ENCODE peak calls at places on chromosomes 3 and 15, in eight cellular contexts. T is hepatocyte, Y is PC-3, Q is PC-9, E is SK-N-SH, R is MM.1S, O is HCT116, M is GM23338. G is an unnamed sample.
A peak's percentile ranks its signal among the peaks of the same experiment; 100 is the strongest.

GRCh38 chr3:170367797-170368196 is 10.3 kb downstream of the SKIL start:
- DNase-seq in M (no peak), Q (no peak), E (no peak), O (no peak), R (no peak), T (no peak), Y (no peak), G (peak; percentile 51)

GRCh38 chr3:20905210-20905805 is 719.3 kb upstream of the SGO1 start:
- DNase-seq in E (no peak), M (no peak), O (no peak), Q (no peak), T (peak; percentile 26), R (no peak), Y (no peak), G (no peak)

GRCh38 chr3:71062037-71062919 is 521.2 kb downstream of the FOXP1 start:
- DNase-seq in M (no peak), T (no peak), Y (peak; percentile 42), Q (no peak), O (no peak), R (no peak), E (no peak), G (no peak)

GRCh38 chr3:65153850-65154512 is 466.2 kb upstream of the ADAMTS9 start:
- DNase-seq in E (peak; percentile 29), M (peak; percentile 69), R (no peak), Y (no peak), T (no peak), Q (no peak), O (no peak), G (no peak)

GRCh38 chr3:168047190-168047795 is 48.4 kb downstream of the GOLIM4 start:
- DNase-seq in Y (peak; percentile 90), O (peak; percentile 79), M (peak; percentile 84), Q (peak; percentile 79), E (peak; percentile 50), R (peak; percentile 93), T (peak; percentile 81), G (peak; percentile 89)

GRCh38 chr3:115792206-115792955 is 169.1 kb downstream of the GAP43 start:
- DNase-seq in Y (peak; percentile 86), E (no peak), T (peak; percentile 56), Q (peak; percentile 41), R (no peak), M (no peak), O (no peak), G (no peak)

GRCh38 chr3:27134165-27134796 is 234.9 kb downstream of the NEK10 start:
- DNase-seq in O (peak; percentile 54), R (peak; percentile 65), Y (peak; percentile 82), E (peak; percentile 57), M (peak; percentile 79), T (peak; percentile 79), Q (no peak), G (peak; percentile 62)

GRCh38 chr3:149547954-149548728 is 73.6 kb downstream of the TM4SF4 start:
- DNase-seq in O (no peak), Y (peak; percentile 72), T (peak; percentile 65), E (no peak), R (no peak), M (peak; percentile 36), Q (peak; percentile 49), G (no peak)

GRCh38 chr15:50275908-50276307 is 10.4 kb upstream of the HDC start:
- DNase-seq in E (no peak), O (no peak), Q (no peak), T (no peak), R (no peak), M (no peak), Y (no peak), G (no peak)

GRCh38 chr15:67043939-67044771 is 21.2 kb upstream of the SMAD3 start:
- DNase-seq in T (no peak), Y (peak; percentile 69), M (peak; percentile 87), R (no peak), O (no peak), E (no peak), Q (peak; percentile 82), G (no peak)

GRCh38 chr15:89912145-89912673 is 543 bp downstream of the ARPIN start:
- DNase-seq in M (peak; percentile 46), T (peak; percentile 51), Y (peak; percentile 35), R (no peak), Q (no peak), O (no peak), E (peak; percentile 76), G (no peak)

GRCh38 chr15:89916660-89917059 is 3.9 kb upstream of the ARPIN start:
- DNase-seq in O (no peak), Y (no peak), E (no peak), M (no peak), Q (no peak), R (no peak), T (no peak), G (no peak)

GRCh38 chr15:89910891-89911626 is 1.7 kb downstream of the ARPIN start:
- DNase-seq in Y (no peak), M (no peak), T (no peak), O (no peak), E (no peak), Q (no peak), R (no peak), G (no peak)

GRCh38 chr15:89909611-89910010 is 3.1 kb downstream of the ARPIN start:
- DNase-seq in O (no peak), R (no peak), M (no peak), T (no peak), Q (no peak), Y (no peak), E (no peak), G (no peak)

DNA sequence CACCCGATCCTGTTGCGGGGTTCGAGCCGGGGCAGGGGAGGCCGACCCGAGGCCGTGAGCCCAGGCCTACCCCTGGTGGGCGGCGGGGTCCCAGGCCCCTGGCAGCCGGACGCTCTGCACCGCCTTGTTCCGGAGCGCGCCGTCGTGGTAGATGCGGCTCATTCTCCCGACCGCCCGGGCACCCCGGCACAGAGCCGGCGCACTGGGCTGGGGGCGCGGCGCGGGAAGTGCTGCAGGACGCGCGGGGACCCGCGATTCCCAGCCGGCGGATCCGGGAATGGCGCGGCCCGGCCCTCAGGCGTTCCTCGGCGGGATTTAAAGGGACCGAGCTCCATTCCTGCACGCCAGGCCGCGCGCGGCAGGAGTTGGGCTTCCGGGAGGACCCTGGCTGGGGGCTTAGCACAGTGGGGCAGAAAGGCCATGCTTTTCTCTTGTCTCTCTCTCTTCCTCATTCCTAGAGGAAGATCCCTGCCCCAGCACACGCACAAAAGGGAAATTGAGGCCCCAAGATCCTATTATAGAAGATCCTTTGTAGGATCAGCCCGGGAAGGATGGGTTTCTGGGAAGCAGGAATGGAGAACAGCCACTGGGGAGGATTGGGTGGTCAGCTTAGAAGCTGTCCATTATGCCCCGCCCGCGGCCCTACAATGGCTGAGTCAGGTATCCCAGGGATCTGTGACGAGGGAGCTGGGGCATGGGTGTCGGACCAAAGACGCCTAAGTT is at the start of gene ARPIN:
- DNase-seq in Q (no peak), M (peak; percentile 83), O (no peak), E (peak; percentile 86), R (no peak), T (peak; percentile 78), Y (peak; percentile 44), G (no peak)
- H3K4me3 ChIP-seq in Q (peak within 1 kb of the TSS; percentile 96), M (peak within 1 kb of the TSS; percentile 75), O (peak within 1 kb of the TSS; percentile 77), E (peak within 1 kb of the TSS; percentile 58), R (no peak within 1 kb of the TSS), T (peak within 1 kb of the TSS; percentile 96), Y (peak within 1 kb of the TSS; percentile 84), G (no peak within 1 kb of the TSS)

DNA sequence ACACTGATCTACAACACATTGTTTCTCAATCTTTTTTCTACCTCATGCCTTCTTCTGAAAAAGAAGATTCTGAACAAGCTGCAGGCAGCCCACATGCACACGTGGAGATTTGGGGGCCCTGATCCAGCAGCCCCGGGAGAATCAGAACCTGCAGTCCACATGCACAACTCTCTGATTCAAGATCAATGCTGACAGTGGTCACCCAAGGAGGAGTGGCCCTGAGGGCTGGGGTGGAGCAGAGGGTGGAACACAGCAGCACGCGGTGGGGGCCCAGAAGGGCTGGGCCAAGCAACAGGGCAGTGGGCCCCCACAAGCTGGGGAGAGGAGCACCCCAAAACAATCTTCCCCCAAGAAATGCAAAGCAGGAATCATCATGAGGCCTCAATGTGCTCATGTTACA is 202.1 kb upstream of the NSMCE3 start:
- DNase-seq in O (no peak), Q (no peak), M (no peak), R (no peak), Y (no peak), T (no peak), E (no peak), G (no peak)
- H3K9me2 ChIP-seq in O (no peaks in the 10 kb centered on the region), Q (no peaks in the 10 kb centered on the region), M (no peaks in the 10 kb centered on the region), R (no peaks in the 10 kb centered on the region), Y (no peaks in the 10 kb centered on the region), T (no peaks in the 10 kb centered on the region), E (no peaks in the 10 kb centered on the region), G (no peaks in the 10 kb centered on the region)

GRCh38 chr3:121155023-121155422 is 247.0 kb downstream of the STXBP5L start:
- DNase-seq in T (no peak), Y (peak; percentile 14), M (no peak), Q (no peak), E (no peak), O (no peak), R (no peak), G (no peak)

GRCh38 chr3:121153851-121154250 is 245.8 kb downstream of the STXBP5L start:
- DNase-seq in M (peak; percentile 27), T (no peak), Y (no peak), E (no peak), O (no peak), R (no peak), Q (no peak), G (no peak)

DNA sequence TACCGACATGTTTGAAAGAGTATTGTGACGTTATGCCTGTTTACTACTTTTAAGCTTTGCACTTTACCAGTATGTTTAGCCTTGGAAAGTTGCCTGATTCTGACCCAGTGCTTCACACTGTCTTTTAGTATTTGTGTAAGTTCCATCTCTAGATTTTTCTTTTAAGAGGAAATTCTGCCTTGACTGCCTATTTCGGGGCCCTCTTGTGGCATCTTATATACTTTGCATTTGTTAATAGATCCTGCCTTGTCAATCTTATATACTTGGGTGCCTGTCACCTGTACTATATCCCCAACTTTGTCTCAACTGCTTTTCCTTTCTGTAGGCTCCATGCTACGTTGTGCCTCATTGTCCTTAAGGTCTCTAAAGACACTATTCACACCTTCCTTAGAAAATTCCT is 244.6 kb downstream of the STXBP5L start:
- DNase-seq in M (peak; percentile 36), Y (peak; percentile 51), E (peak; percentile 4), Q (no peak), O (peak; percentile 33), R (peak; percentile 33), T (peak; percentile 23), G (peak; percentile 10)
- TF ChIP-seq CTCF in M (peak; percentile 26), Y (peak; percentile 65), E (peak; percentile 39), Q (peak; percentile 36), O (peak; percentile 59), R (peak; percentile 42), T (peak; percentile 42), G (peak; percentile 57)

DNA sequence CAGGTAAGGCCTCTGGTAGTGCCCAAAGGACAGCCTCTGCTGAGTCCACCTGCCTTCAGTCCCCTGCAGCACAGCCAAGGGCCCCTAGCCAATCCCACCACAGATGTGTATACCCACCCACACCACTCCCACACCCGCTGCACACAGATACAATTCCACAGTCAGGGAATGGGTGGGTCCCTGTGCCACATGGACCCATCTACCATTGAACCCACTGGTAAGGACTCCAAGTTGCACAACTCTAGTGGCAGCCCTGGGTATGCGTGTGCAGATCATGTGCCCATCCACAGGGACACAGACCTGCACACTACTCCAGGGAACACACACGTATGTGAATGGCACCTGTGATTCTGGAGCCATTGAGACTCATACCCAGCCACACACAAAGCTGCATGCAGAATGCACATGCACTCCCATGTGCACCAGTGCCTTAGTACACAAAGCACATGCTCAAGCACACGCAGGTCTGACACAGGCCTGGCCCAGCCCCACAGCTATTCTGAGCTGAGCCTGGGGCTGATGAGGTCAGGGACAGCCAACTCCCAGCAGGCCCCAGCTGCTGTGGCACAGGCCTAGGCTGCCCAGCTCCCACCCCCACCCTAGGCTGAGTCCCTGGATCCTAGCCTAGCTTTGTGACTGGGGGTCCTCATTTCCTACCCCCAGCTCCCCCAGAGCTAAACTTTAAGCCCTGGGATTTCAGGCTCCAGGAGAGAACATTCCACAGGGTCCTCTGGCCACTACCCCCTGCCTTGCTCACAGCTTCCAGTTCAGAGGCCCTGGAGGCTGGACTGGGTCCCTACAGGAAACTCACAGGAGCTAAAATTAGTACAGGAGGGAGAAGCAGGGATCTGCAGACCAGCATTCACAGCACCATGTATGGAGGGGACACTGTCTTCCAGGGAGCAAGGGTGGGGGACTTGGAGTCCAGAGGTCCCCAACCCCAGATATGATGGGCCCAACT is 2.8 kb upstream of the ALS2CL start:
- DNase-seq in O (no peak), M (no peak), Y (no peak), Q (no peak), E (no peak), R (no peak), T (peak; percentile 54), G (no peak)
- H3K4me3 ChIP-seq in O (no peak overlapping the region), M (no peak overlapping the region), Y (no peak overlapping the region), Q (no peak overlapping the region), E (no peak overlapping the region), R (no peak overlapping the region), T (no peak overlapping the region), G (no peak overlapping the region)

G was measured in OCI-LY7.